ENCODE peak calls at places on chromosomes 5 and 9, in five cellular contexts. I is HepG2, Z is HCT116, Y is SK-N-SH, B is GM12878. S is an unnamed sample.

GRCh38 chr5:53430618-53431252 is 49.7 kb upstream of the FST start:
- DNase-seq in I (peak; percentile 45), Z (peak; percentile 53), Y (no peak), B (no peak), S (peak; percentile 25)

GRCh38 chr9:76290555-76290954 is 103.7 kb downstream of the RFK start:
- DNase-seq in I (peak; percentile 34), Z (no peak), Y (no peak), B (no peak), S (no peak)

GRCh38 chr9:130932220-130933069 is 6.6 kb downstream of the FIBCD1 start:
- DNase-seq in I (no peak), Z (no peak), Y (no peak), B (no peak), S (no peak)

GRCh38 chr5:45399041-45399440 is 297.1 kb downstream of the HCN1 start:
- DNase-seq in I (no peak), Z (no peak), Y (no peak), B (no peak), S (no peak)

GRCh38 chr9:35470894-35471293 is 19.0 kb upstream of the RUSC2 start:
- DNase-seq in I (no peak), Z (no peak), Y (no peak), B (no peak), S (no peak)

GRCh38 chr5:75498208-75498777 is 13.1 kb downstream of the CERT1 start:
- DNase-seq in I (no peak), Z (no peak), Y (no peak), B (no peak), S (no peak)

GRCh38 chr5:87127426-87127825 is 140.3 kb upstream of the RASA1 start:
- DNase-seq in I (no peak), Z (no peak), Y (no peak), B (no peak), S (no peak)

GRCh38 chr5:15627647-15628046 is 127.7 kb downstream of the FBXL7 start:
- DNase-seq in I (no peak), Z (no peak), Y (no peak), B (no peak), S (no peak)

GRCh38 chr9:121227867-121228266 is 26.2 kb upstream of the RAB14 start:
- DNase-seq in I (no peak), Z (no peak), Y (no peak), B (no peak), S (no peak)

GRCh38 chr9:34375901-34376595 is 650 bp downstream of the MYORG start:
- DNase-seq in I (peak; percentile 69), Z (no peak), Y (peak; percentile 76), B (no peak), S (no peak)

GRCh38 chr9:70486127-70486526 is 71.7 kb upstream of the KLF9 start:
- DNase-seq in I (no peak), Z (no peak), Y (no peak), B (no peak), S (no peak)

GRCh38 chr5:1174122-1174936 is 27.1 kb upstream of the SLC6A19 start:
- DNase-seq in I (peak; percentile 88), Z (peak; percentile 81), Y (peak; percentile 82), B (no peak), S (peak; percentile 76)

GRCh38 chr9:109349431-109349846 is 28.6 kb upstream of the EPB41L4B start:
- DNase-seq in I (no peak), Z (no peak), Y (no peak), B (no peak), S (peak; percentile 12)
- TF ChIP-seq SIN3A in I (no peak), Z (no peak), Y (no peak), B (no peak), S (no peak)

GRCh38 chr9:134307674-134308638 is 18.3 kb upstream of the RXRA start:
- DNase-seq in I (peak; percentile 48), Z (no peak), Y (no peak), B (no peak), S (no peak)
- TF ChIP-seq REST in I (no peak), Z (no peak), Y (no peak), B (no peak), S (no peak)

GRCh38 chr9:88017086-88017485 is 42.8 kb upstream of the CDK20 start:
- DNase-seq in I (no peak), Z (no peak), Y (no peak), B (no peak), S (no peak)

GRCh38 chr9:88018101-88018500 is 43.8 kb upstream of the CDK20 start:
- DNase-seq in I (no peak), Z (no peak), Y (no peak), B (no peak), S (no peak)

GRCh38 chr9:88011005-88011766 is 36.9 kb upstream of the CDK20 start:
- DNase-seq in I (no peak), Z (no peak), Y (peak; percentile 42), B (no peak), S (no peak)

GRCh38 chr9:88013607-88014006 is 39.3 kb upstream of the CDK20 start:
- DNase-seq in I (no peak), Z (no peak), Y (no peak), B (no peak), S (no peak)

DNA sequence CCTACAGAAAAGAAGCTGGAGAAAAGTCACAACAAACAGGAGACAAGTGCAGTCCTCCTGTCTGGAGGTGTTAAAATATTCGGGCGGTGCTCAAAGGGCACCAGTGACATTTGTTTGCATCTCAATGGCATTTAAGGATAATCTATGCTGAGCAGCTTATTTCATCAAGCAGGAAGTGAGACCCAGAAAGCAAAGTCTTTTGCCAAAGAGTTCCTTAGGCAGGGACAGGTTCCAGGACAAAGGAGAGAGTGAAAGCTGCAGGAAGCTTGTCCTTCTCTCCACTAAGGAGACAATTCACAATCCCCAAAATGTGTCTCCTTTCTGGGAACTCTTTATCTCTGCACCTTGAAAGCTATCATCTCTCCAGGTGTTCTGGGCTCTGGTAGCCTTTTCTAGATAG is 38.7 kb upstream of the CDK20 start:
- DNase-seq in I (no peak), Z (no peak), Y (no peak), B (no peak), S (no peak)
- TF ChIP-seq SIN3A in I (no peak), Z (no peak), Y (no peak), B (no peak), S (no peak)

GRCh38 chr5:149486726-149487635 is 64.3 kb downstream of the CSNK1A1 start:
- DNase-seq in I (peak; percentile 61), Z (no peak), Y (no peak), B (no peak), S (no peak)
- TF ChIP-seq REST in I (no peak), Z (no peak), Y (no peak), B (no peak), S (no peak)

GRCh38 chr9:127583605-127584053 is 28.4 kb upstream of the STXBP1 start:
- DNase-seq in I (no peak), Z (no peak), Y (no peak), B (no peak), S (no peak)
- TF ChIP-seq SIN3A in I (no peak), Z (no peak), Y (no peak), B (no peak), S (no peak)

GRCh38 chr5:77129386-77129785 is 42.3 kb upstream of the ZBED3 start:
- DNase-seq in I (peak; percentile 21), Z (peak; percentile 16), Y (peak; percentile 46), B (no peak), S (no peak)

GRCh38 chr5:77123057-77123456 is 36.0 kb upstream of the ZBED3 start:
- DNase-seq in I (no peak), Z (no peak), Y (no peak), B (no peak), S (no peak)

GRCh38 chr5:77133061-77133758 is 46.1 kb upstream of the ZBED3 start:
- DNase-seq in I (peak; percentile 45), Z (peak; percentile 72), Y (no peak), B (no peak), S (peak; percentile 92)

GRCh38 chr5:77128411-77129061 is 41.5 kb upstream of the ZBED3 start:
- DNase-seq in I (no peak), Z (no peak), Y (no peak), B (no peak), S (no peak)
- TF ChIP-seq REST in I (no peak), Z (no peak), Y (no peak), B (no peak), S (no peak)

S was measured in Panc1.